ENCODE peak calls at places on chromosomes 1 and 21, in seven cellular contexts. C, J, N, P, U, M and S are unnamed samples.

GRCh38 chr1:22064751-22065402 is 12.4 kb downstream of the CDC42 start:
- DNase-seq in J (no peak), M (no peak), U (no peak), P (no peak), N (peak), C (no peak), S (no peak)

GRCh38 chr1:230339033-230339432 is 87.1 kb downstream of the PGBD5 start:
- DNase-seq in M (no peak), N (no peak), P (no peak), U (no peak), J (no peak), C (no peak), S (no peak)

GRCh38 chr1:54571803-54572202 is 23.8 kb downstream of the ACOT11 start:
- DNase-seq in M (no peak), N (no peak), P (no peak), C (no peak), U (no peak), J (no peak), S (no peak)

GRCh38 chr1:98344726-98345125 is 316.8 kb upstream of the SNX7 start:
- DNase-seq in N (no peak), M (no peak), U (no peak), J (no peak), P (no peak), C (no peak), S (no peak)

GRCh38 chr1:233620065-233620464 is 6.2 kb downstream of the KCNK1 start:
- DNase-seq in C (no peak), U (no peak), J (no peak), N (no peak), M (no peak), P (no peak), S (no peak)

GRCh38 chr1:248838357-248839167 is 538 bp downstream of the ZNF672 start:
- DNase-seq in U (peak), N (peak), J (peak), M (peak), P (peak), C (peak), S (peak)

GRCh38 chr1:212671342-212672031 is 28.2 kb downstream of the BATF3 start:
- DNase-seq in N (no peak), J (peak), C (peak), P (peak), U (no peak), M (no peak), S (peak)

GRCh38 chr1:37255111-37255795 is 219.1 kb upstream of the ZC3H12A start:
- DNase-seq in U (no peak), M (no peak), N (peak), J (no peak), P (no peak), C (peak), S (no peak)

GRCh38 chr1:37666241-37666867 is 26.0 kb upstream of the CDCA8 start:
- DNase-seq in P (no peak), M (no peak), C (no peak), J (no peak), N (no peak), U (no peak), S (no peak)

GRCh38 chr1:32635508-32636277 is 14.7 kb downstream of the ZBTB8OS start:
- DNase-seq in C (no peak), U (no peak), M (no peak), P (no peak), J (no peak), N (no peak), S (no peak)

GRCh38 chr1:91559838-91560514 is 59.3 kb downstream of the CDC7 start:
- DNase-seq in N (no peak), M (no peak), C (no peak), P (no peak), J (no peak), U (no peak), S (no peak)

GRCh38 chr1:43354936-43355335 is 3.8 kb upstream of the CDC20 start:
- DNase-seq in C (peak), M (no peak), N (no peak), U (no peak), J (no peak), P (no peak), S (no peak)

GRCh38 chr1:232620356-232620841 is 9.5 kb downstream of the SIPA1L2 start:
- DNase-seq in U (no peak), N (peak), P (peak), J (peak), M (no peak), C (peak), S (no peak)

GRCh38 chr1:999797-1000356 is at the start of gene HES4:
- DNase-seq in J (peak), P (peak), N (peak), M (peak), C (peak), U (peak), S (peak)

GRCh38 chr1:153985341-153985912 is 712 bp downstream of the RAB13 start:
- DNase-seq in U (no peak), N (no peak), P (peak), J (peak), C (peak), M (no peak), S (peak)

GRCh38 chr21:16535100-16535418 is 805.3 kb downstream of the USP25 start:
- DNase-seq in M (no peak), N (no peak), J (peak), P (peak), C (peak), U (no peak), S (peak)

GRCh38 chr1:201602413-201603265 is 63.7 kb downstream of the NAV1 start:
- DNase-seq in M (no peak), U (no peak), P (no peak), N (no peak), C (peak), J (peak), S (peak)

GRCh38 chr1:115706774-115707425 is 61.6 kb downstream of the CASQ2 start:
- DNase-seq in U (no peak), N (peak), M (no peak), C (peak), J (peak), P (no peak), S (peak)

GRCh38 chr1:45244660-45245059 is 38.3 kb upstream of the ZSWIM5 start:
- DNase-seq in C (no peak), N (no peak), P (no peak), M (no peak), J (no peak), U (no peak), S (no peak)